ENCODE peak calls at places on chromosome 16, in eight cellular contexts. One of them, this sample, is unnamed.

GRCh38 chr16:85484337-85485295 is 128.5 kb upstream of the GSE1 start:
- ATAC-seq in RWPE2: no peak
- ATAC-seq in T-cell: no peak
- ATAC-seq in CD4-positive, alpha-beta T cell: no peak
- ATAC-seq in activated naive CD4-positive, alpha-beta T cell treated with anti-CD3 and anti-CD28 coated beads, Interleukin-2, amount 50 U/mL, for 72 hours: no peak
- ATAC-seq in gastroesophageal sphincter: no peak
- ATAC-seq in HCT116: no peak
- ATAC-seq in activated CD8-positive, alpha-beta memory T cell treated with anti-CD3 and anti-CD28 coated beads, Interleukin-2, amount 10 ng/mL, durations not matched to agents 7 days and 5 days: no peak
- ATAC-seq in this sample: no peak

GRCh38 chr16:9545500-9546437 is 454.3 kb downstream of the HAPSTR1 start:
- ATAC-seq in RWPE2: no peak
- ATAC-seq in T-cell: no peak
- ATAC-seq in CD4-positive, alpha-beta T cell: no peak
- ATAC-seq in activated naive CD4-positive, alpha-beta T cell treated with anti-CD3 and anti-CD28 coated beads, Interleukin-2, amount 50 U/mL, for 72 hours: no peak
- ATAC-seq in gastroesophageal sphincter: no peak
- ATAC-seq in HCT116: no peak
- ATAC-seq in activated CD8-positive, alpha-beta memory T cell treated with anti-CD3 and anti-CD28 coated beads, Interleukin-2, amount 10 ng/mL, durations not matched to agents 7 days and 5 days: no peak
- ATAC-seq in this sample: no peak

GRCh38 chr16:84524346-84524920 is 20.0 kb upstream of the MEAK7 start:
- ATAC-seq in RWPE2: no peak
- ATAC-seq in T-cell: no peak
- ATAC-seq in CD4-positive, alpha-beta T cell: no peak
- ATAC-seq in activated naive CD4-positive, alpha-beta T cell treated with anti-CD3 and anti-CD28 coated beads, Interleukin-2, amount 50 U/mL, for 72 hours: no peak
- ATAC-seq in gastroesophageal sphincter: no peak
- ATAC-seq in HCT116: no peak
- ATAC-seq in activated CD8-positive, alpha-beta memory T cell treated with anti-CD3 and anti-CD28 coated beads, Interleukin-2, amount 10 ng/mL, durations not matched to agents 7 days and 5 days: peak
- ATAC-seq in this sample: no peak

GRCh38 chr16:77213542-77214108 is 14.4 kb downstream of the SYCE1L start:
- ATAC-seq in RWPE2: peak
- ATAC-seq in T-cell: no peak
- ATAC-seq in CD4-positive, alpha-beta T cell: no peak
- ATAC-seq in activated naive CD4-positive, alpha-beta T cell treated with anti-CD3 and anti-CD28 coated beads, Interleukin-2, amount 50 U/mL, for 72 hours: no peak
- ATAC-seq in gastroesophageal sphincter: no peak
- ATAC-seq in HCT116: peak
- ATAC-seq in activated CD8-positive, alpha-beta memory T cell treated with anti-CD3 and anti-CD28 coated beads, Interleukin-2, amount 10 ng/mL, durations not matched to agents 7 days and 5 days: no peak
- ATAC-seq in this sample: no peak

GRCh38 chr16:85380002-85380395 is 233.1 kb upstream of the GSE1 start:
- ATAC-seq in RWPE2: no peak
- ATAC-seq in T-cell: no peak
- ATAC-seq in CD4-positive, alpha-beta T cell: no peak
- ATAC-seq in activated naive CD4-positive, alpha-beta T cell treated with anti-CD3 and anti-CD28 coated beads, Interleukin-2, amount 50 U/mL, for 72 hours: no peak
- ATAC-seq in gastroesophageal sphincter: no peak
- ATAC-seq in HCT116: no peak
- ATAC-seq in activated CD8-positive, alpha-beta memory T cell treated with anti-CD3 and anti-CD28 coated beads, Interleukin-2, amount 10 ng/mL, durations not matched to agents 7 days and 5 days: no peak
- ATAC-seq in this sample: no peak

GRCh38 chr16:29156511-29156910 is 171.7 kb downstream of the LAT start:
- ATAC-seq in RWPE2: no peak
- ATAC-seq in T-cell: no peak
- ATAC-seq in CD4-positive, alpha-beta T cell: no peak
- ATAC-seq in activated naive CD4-positive, alpha-beta T cell treated with anti-CD3 and anti-CD28 coated beads, Interleukin-2, amount 50 U/mL, for 72 hours: no peak
- ATAC-seq in gastroesophageal sphincter: no peak
- ATAC-seq in HCT116: no peak
- ATAC-seq in activated CD8-positive, alpha-beta memory T cell treated with anti-CD3 and anti-CD28 coated beads, Interleukin-2, amount 10 ng/mL, durations not matched to agents 7 days and 5 days: no peak
- ATAC-seq in this sample: no peak

GRCh38 chr16:27174007-27174406 is 29.3 kb upstream of the KDM8 start:
- ATAC-seq in RWPE2: no peak
- ATAC-seq in T-cell: peak
- ATAC-seq in CD4-positive, alpha-beta T cell: peak
- ATAC-seq in activated naive CD4-positive, alpha-beta T cell treated with anti-CD3 and anti-CD28 coated beads, Interleukin-2, amount 50 U/mL, for 72 hours: peak
- ATAC-seq in gastroesophageal sphincter: no peak
- ATAC-seq in HCT116: no peak
- ATAC-seq in activated CD8-positive, alpha-beta memory T cell treated with anti-CD3 and anti-CD28 coated beads, Interleukin-2, amount 10 ng/mL, durations not matched to agents 7 days and 5 days: peak
- ATAC-seq in this sample: peak

GRCh38 chr16:83143788-83144187 is 517.0 kb downstream of the CDH13 start:
- ATAC-seq in RWPE2: peak
- ATAC-seq in T-cell: no peak
- ATAC-seq in CD4-positive, alpha-beta T cell: no peak
- ATAC-seq in activated naive CD4-positive, alpha-beta T cell treated with anti-CD3 and anti-CD28 coated beads, Interleukin-2, amount 50 U/mL, for 72 hours: no peak
- ATAC-seq in gastroesophageal sphincter: no peak
- ATAC-seq in HCT116: no peak
- ATAC-seq in activated CD8-positive, alpha-beta memory T cell treated with anti-CD3 and anti-CD28 coated beads, Interleukin-2, amount 10 ng/mL, durations not matched to agents 7 days and 5 days: no peak
- ATAC-seq in this sample: no peak

GRCh38 chr16:47258874-47259461 is 115.2 kb upstream of the NETO2 start:
- ATAC-seq in RWPE2: peak
- ATAC-seq in T-cell: no peak
- ATAC-seq in CD4-positive, alpha-beta T cell: no peak
- ATAC-seq in activated naive CD4-positive, alpha-beta T cell treated with anti-CD3 and anti-CD28 coated beads, Interleukin-2, amount 50 U/mL, for 72 hours: no peak
- ATAC-seq in gastroesophageal sphincter: no peak
- ATAC-seq in HCT116: peak
- ATAC-seq in activated CD8-positive, alpha-beta memory T cell treated with anti-CD3 and anti-CD28 coated beads, Interleukin-2, amount 10 ng/mL, durations not matched to agents 7 days and 5 days: no peak
- ATAC-seq in this sample: no peak

GRCh38 chr16:48999034-48999433 is 282.6 kb downstream of the CBLN1 start:
- ATAC-seq in RWPE2: no peak
- ATAC-seq in T-cell: no peak
- ATAC-seq in CD4-positive, alpha-beta T cell: no peak
- ATAC-seq in activated naive CD4-positive, alpha-beta T cell treated with anti-CD3 and anti-CD28 coated beads, Interleukin-2, amount 50 U/mL, for 72 hours: no peak
- ATAC-seq in gastroesophageal sphincter: no peak
- ATAC-seq in HCT116: no peak
- ATAC-seq in activated CD8-positive, alpha-beta memory T cell treated with anti-CD3 and anti-CD28 coated beads, Interleukin-2, amount 10 ng/mL, durations not matched to agents 7 days and 5 days: no peak
- ATAC-seq in this sample: no peak

GRCh38 chr16:81333356-81333755 is 18.6 kb downstream of the GAN start:
- ATAC-seq in RWPE2: no peak
- ATAC-seq in T-cell: no peak
- ATAC-seq in CD4-positive, alpha-beta T cell: no peak
- ATAC-seq in activated naive CD4-positive, alpha-beta T cell treated with anti-CD3 and anti-CD28 coated beads, Interleukin-2, amount 50 U/mL, for 72 hours: no peak
- ATAC-seq in gastroesophageal sphincter: no peak
- ATAC-seq in HCT116: no peak
- ATAC-seq in activated CD8-positive, alpha-beta memory T cell treated with anti-CD3 and anti-CD28 coated beads, Interleukin-2, amount 10 ng/mL, durations not matched to agents 7 days and 5 days: no peak
- ATAC-seq in this sample: no peak

GRCh38 chr16:69564845-69565610 is 738 bp upstream of the NFAT5 start:
- ATAC-seq in RWPE2: no peak
- ATAC-seq in T-cell: no peak
- ATAC-seq in CD4-positive, alpha-beta T cell: no peak
- ATAC-seq in activated naive CD4-positive, alpha-beta T cell treated with anti-CD3 and anti-CD28 coated beads, Interleukin-2, amount 50 U/mL, for 72 hours: no peak
- ATAC-seq in gastroesophageal sphincter: no peak
- ATAC-seq in HCT116: no peak
- ATAC-seq in activated CD8-positive, alpha-beta memory T cell treated with anti-CD3 and anti-CD28 coated beads, Interleukin-2, amount 10 ng/mL, durations not matched to agents 7 days and 5 days: no peak
- ATAC-seq in this sample: no peak

GRCh38 chr16:24036614-24037013 is 200.8 kb downstream of the PRKCB start:
- ATAC-seq in RWPE2: peak
- ATAC-seq in T-cell: no peak
- ATAC-seq in CD4-positive, alpha-beta T cell: peak
- ATAC-seq in activated naive CD4-positive, alpha-beta T cell treated with anti-CD3 and anti-CD28 coated beads, Interleukin-2, amount 50 U/mL, for 72 hours: peak
- ATAC-seq in gastroesophageal sphincter: no peak
- ATAC-seq in HCT116: peak
- ATAC-seq in activated CD8-positive, alpha-beta memory T cell treated with anti-CD3 and anti-CD28 coated beads, Interleukin-2, amount 10 ng/mL, durations not matched to agents 7 days and 5 days: peak
- ATAC-seq in this sample: no peak

GRCh38 chr16:53948326-53948725 is 244.4 kb downstream of the FTO start:
- ATAC-seq in RWPE2: no peak
- ATAC-seq in T-cell: no peak
- ATAC-seq in CD4-positive, alpha-beta T cell: no peak
- ATAC-seq in activated naive CD4-positive, alpha-beta T cell treated with anti-CD3 and anti-CD28 coated beads, Interleukin-2, amount 50 U/mL, for 72 hours: no peak
- ATAC-seq in gastroesophageal sphincter: no peak
- ATAC-seq in HCT116: no peak
- ATAC-seq in activated CD8-positive, alpha-beta memory T cell treated with anti-CD3 and anti-CD28 coated beads, Interleukin-2, amount 10 ng/mL, durations not matched to agents 7 days and 5 days: no peak
- ATAC-seq in this sample: no peak

GRCh38 chr16:49959552-49960277 is 65.3 kb upstream of the CNEP1R1 start:
- ATAC-seq in RWPE2: no peak
- ATAC-seq in T-cell: no peak
- ATAC-seq in CD4-positive, alpha-beta T cell: no peak
- ATAC-seq in activated naive CD4-positive, alpha-beta T cell treated with anti-CD3 and anti-CD28 coated beads, Interleukin-2, amount 50 U/mL, for 72 hours: no peak
- ATAC-seq in gastroesophageal sphincter: no peak
- ATAC-seq in HCT116: no peak
- ATAC-seq in activated CD8-positive, alpha-beta memory T cell treated with anti-CD3 and anti-CD28 coated beads, Interleukin-2, amount 10 ng/mL, durations not matched to agents 7 days and 5 days: no peak
- ATAC-seq in this sample: no peak

GRCh38 chr16:24609417-24609739 is 70.0 kb downstream of the RBBP6 start:
- ATAC-seq in RWPE2: no peak
- ATAC-seq in T-cell: no peak
- ATAC-seq in CD4-positive, alpha-beta T cell: no peak
- ATAC-seq in activated naive CD4-positive, alpha-beta T cell treated with anti-CD3 and anti-CD28 coated beads, Interleukin-2, amount 50 U/mL, for 72 hours: no peak
- ATAC-seq in gastroesophageal sphincter: no peak
- ATAC-seq in HCT116: no peak
- ATAC-seq in activated CD8-positive, alpha-beta memory T cell treated with anti-CD3 and anti-CD28 coated beads, Interleukin-2, amount 10 ng/mL, durations not matched to agents 7 days and 5 days: no peak
- ATAC-seq in this sample: no peak

GRCh38 chr16:50542703-50543102 is 5.5 kb upstream of the NKD1 start:
- ATAC-seq in RWPE2: no peak
- ATAC-seq in T-cell: no peak
- ATAC-seq in CD4-positive, alpha-beta T cell: no peak
- ATAC-seq in activated naive CD4-positive, alpha-beta T cell treated with anti-CD3 and anti-CD28 coated beads, Interleukin-2, amount 50 U/mL, for 72 hours: no peak
- ATAC-seq in gastroesophageal sphincter: no peak
- ATAC-seq in HCT116: no peak
- ATAC-seq in activated CD8-positive, alpha-beta memory T cell treated with anti-CD3 and anti-CD28 coated beads, Interleukin-2, amount 10 ng/mL, durations not matched to agents 7 days and 5 days: no peak
- ATAC-seq in this sample: no peak

GRCh38 chr16:78310196-78310595 is 210.7 kb downstream of the WWOX start:
- ATAC-seq in RWPE2: no peak
- ATAC-seq in T-cell: no peak
- ATAC-seq in CD4-positive, alpha-beta T cell: no peak
- ATAC-seq in activated naive CD4-positive, alpha-beta T cell treated with anti-CD3 and anti-CD28 coated beads, Interleukin-2, amount 50 U/mL, for 72 hours: no peak
- ATAC-seq in gastroesophageal sphincter: no peak
- ATAC-seq in HCT116: no peak
- ATAC-seq in activated CD8-positive, alpha-beta memory T cell treated with anti-CD3 and anti-CD28 coated beads, Interleukin-2, amount 10 ng/mL, durations not matched to agents 7 days and 5 days: no peak
- ATAC-seq in this sample: no peak

GRCh38 chr16:4180511-4180910 is 61.4 kb downstream of the SRL start:
- ATAC-seq in RWPE2: no peak
- ATAC-seq in T-cell: no peak
- ATAC-seq in CD4-positive, alpha-beta T cell: no peak
- ATAC-seq in activated naive CD4-positive, alpha-beta T cell treated with anti-CD3 and anti-CD28 coated beads, Interleukin-2, amount 50 U/mL, for 72 hours: no peak
- ATAC-seq in gastroesophageal sphincter: no peak
- ATAC-seq in HCT116: no peak
- ATAC-seq in activated CD8-positive, alpha-beta memory T cell treated with anti-CD3 and anti-CD28 coated beads, Interleukin-2, amount 10 ng/mL, durations not matched to agents 7 days and 5 days: no peak
- ATAC-seq in this sample: no peak

GRCh38 chr16:62657116-62657515 is 620.9 kb upstream of the CDH8 start:
- ATAC-seq in RWPE2: no peak
- ATAC-seq in T-cell: no peak
- ATAC-seq in CD4-positive, alpha-beta T cell: no peak
- ATAC-seq in activated naive CD4-positive, alpha-beta T cell treated with anti-CD3 and anti-CD28 coated beads, Interleukin-2, amount 50 U/mL, for 72 hours: no peak
- ATAC-seq in gastroesophageal sphincter: no peak
- ATAC-seq in HCT116: no peak
- ATAC-seq in activated CD8-positive, alpha-beta memory T cell treated with anti-CD3 and anti-CD28 coated beads, Interleukin-2, amount 10 ng/mL, durations not matched to agents 7 days and 5 days: no peak
- ATAC-seq in this sample: no peak

GRCh38 chr16:12767897-12768296 is 35.8 kb downstream of the CPPED1 start:
- ATAC-seq in RWPE2: no peak
- ATAC-seq in T-cell: no peak
- ATAC-seq in CD4-positive, alpha-beta T cell: no peak
- ATAC-seq in activated naive CD4-positive, alpha-beta T cell treated with anti-CD3 and anti-CD28 coated beads, Interleukin-2, amount 50 U/mL, for 72 hours: peak
- ATAC-seq in gastroesophageal sphincter: no peak
- ATAC-seq in HCT116: no peak
- ATAC-seq in activated CD8-positive, alpha-beta memory T cell treated with anti-CD3 and anti-CD28 coated beads, Interleukin-2, amount 10 ng/mL, durations not matched to agents 7 days and 5 days: peak
- ATAC-seq in this sample: peak

GRCh38 chr16:66946974-66947301 is 11.6 kb downstream of the CES2 start:
- ATAC-seq in RWPE2: no peak
- ATAC-seq in T-cell: no peak
- ATAC-seq in CD4-positive, alpha-beta T cell: no peak
- ATAC-seq in activated naive CD4-positive, alpha-beta T cell treated with anti-CD3 and anti-CD28 coated beads, Interleukin-2, amount 50 U/mL, for 72 hours: peak
- ATAC-seq in gastroesophageal sphincter: no peak
- ATAC-seq in HCT116: no peak
- ATAC-seq in activated CD8-positive, alpha-beta memory T cell treated with anti-CD3 and anti-CD28 coated beads, Interleukin-2, amount 10 ng/mL, durations not matched to agents 7 days and 5 days: no peak
- ATAC-seq in this sample: no peak

GRCh38 chr16:3610698-3611144 is 685 bp downstream of the SLX4 start:
- ATAC-seq in RWPE2: no peak
- ATAC-seq in T-cell: no peak
- ATAC-seq in CD4-positive, alpha-beta T cell: no peak
- ATAC-seq in activated naive CD4-positive, alpha-beta T cell treated with anti-CD3 and anti-CD28 coated beads, Interleukin-2, amount 50 U/mL, for 72 hours: no peak
- ATAC-seq in gastroesophageal sphincter: no peak
- ATAC-seq in HCT116: no peak
- ATAC-seq in activated CD8-positive, alpha-beta memory T cell treated with anti-CD3 and anti-CD28 coated beads, Interleukin-2, amount 10 ng/mL, durations not matched to agents 7 days and 5 days: no peak
- ATAC-seq in this sample: no peak

GRCh38 chr16:48276102-48276501 is 28.8 kb upstream of the ABCC11 start:
- ATAC-seq in RWPE2: peak
- ATAC-seq in T-cell: no peak
- ATAC-seq in CD4-positive, alpha-beta T cell: no peak
- ATAC-seq in activated naive CD4-positive, alpha-beta T cell treated with anti-CD3 and anti-CD28 coated beads, Interleukin-2, amount 50 U/mL, for 72 hours: no peak
- ATAC-seq in gastroesophageal sphincter: peak
- ATAC-seq in HCT116: no peak
- ATAC-seq in activated CD8-positive, alpha-beta memory T cell treated with anti-CD3 and anti-CD28 coated beads, Interleukin-2, amount 10 ng/mL, durations not matched to agents 7 days and 5 days: no peak
- ATAC-seq in this sample: no peak

GRCh38 chr16:62805221-62805857 is 769.1 kb upstream of the CDH8 start:
- ATAC-seq in RWPE2: peak
- ATAC-seq in T-cell: no peak
- ATAC-seq in CD4-positive, alpha-beta T cell: no peak
- ATAC-seq in activated naive CD4-positive, alpha-beta T cell treated with anti-CD3 and anti-CD28 coated beads, Interleukin-2, amount 50 U/mL, for 72 hours: no peak
- ATAC-seq in gastroesophageal sphincter: no peak
- ATAC-seq in HCT116: no peak
- ATAC-seq in activated CD8-positive, alpha-beta memory T cell treated with anti-CD3 and anti-CD28 coated beads, Interleukin-2, amount 10 ng/mL, durations not matched to agents 7 days and 5 days: no peak
- ATAC-seq in this sample: no peak

GRCh38 chr16:23088018-23088417 is 61.2 kb downstream of the USP31 start:
- ATAC-seq in RWPE2: no peak
- ATAC-seq in T-cell: no peak
- ATAC-seq in CD4-positive, alpha-beta T cell: no peak
- ATAC-seq in activated naive CD4-positive, alpha-beta T cell treated with anti-CD3 and anti-CD28 coated beads, Interleukin-2, amount 50 U/mL, for 72 hours: no peak
- ATAC-seq in gastroesophageal sphincter: no peak
- ATAC-seq in HCT116: no peak
- ATAC-seq in activated CD8-positive, alpha-beta memory T cell treated with anti-CD3 and anti-CD28 coated beads, Interleukin-2, amount 10 ng/mL, durations not matched to agents 7 days and 5 days: no peak
- ATAC-seq in this sample: no peak

GRCh38 chr16:48526958-48527331 is 83.0 kb downstream of the N4BP1 start:
- ATAC-seq in RWPE2: peak
- ATAC-seq in T-cell: no peak
- ATAC-seq in CD4-positive, alpha-beta T cell: no peak
- ATAC-seq in activated naive CD4-positive, alpha-beta T cell treated with anti-CD3 and anti-CD28 coated beads, Interleukin-2, amount 50 U/mL, for 72 hours: peak
- ATAC-seq in gastroesophageal sphincter: no peak
- ATAC-seq in HCT116: no peak
- ATAC-seq in activated CD8-positive, alpha-beta memory T cell treated with anti-CD3 and anti-CD28 coated beads, Interleukin-2, amount 10 ng/mL, durations not matched to agents 7 days and 5 days: no peak
- ATAC-seq in this sample: no peak

GRCh38 chr16:88413631-88414030 is 30.9 kb downstream of the ZNF469 start:
- ATAC-seq in RWPE2: no peak
- ATAC-seq in T-cell: no peak
- ATAC-seq in CD4-positive, alpha-beta T cell: no peak
- ATAC-seq in activated naive CD4-positive, alpha-beta T cell treated with anti-CD3 and anti-CD28 coated beads, Interleukin-2, amount 50 U/mL, for 72 hours: no peak
- ATAC-seq in gastroesophageal sphincter: no peak
- ATAC-seq in HCT116: peak
- ATAC-seq in activated CD8-positive, alpha-beta memory T cell treated with anti-CD3 and anti-CD28 coated beads, Interleukin-2, amount 10 ng/mL, durations not matched to agents 7 days and 5 days: no peak
- ATAC-seq in this sample: no peak

GRCh38 chr16:1054660-1055556 is 17.6 kb upstream of the SSTR5 start:
- ATAC-seq in RWPE2: peak
- ATAC-seq in T-cell: peak
- ATAC-seq in CD4-positive, alpha-beta T cell: no peak
- ATAC-seq in activated naive CD4-positive, alpha-beta T cell treated with anti-CD3 and anti-CD28 coated beads, Interleukin-2, amount 50 U/mL, for 72 hours: peak
- ATAC-seq in gastroesophageal sphincter: peak
- ATAC-seq in HCT116: peak
- ATAC-seq in activated CD8-positive, alpha-beta memory T cell treated with anti-CD3 and anti-CD28 coated beads, Interleukin-2, amount 10 ng/mL, durations not matched to agents 7 days and 5 days: no peak
- ATAC-seq in this sample: peak

GRCh38 chr16:2071454-2072263 is 23.9 kb downstream of the TSC2 start:
- ATAC-seq in RWPE2: no peak
- ATAC-seq in T-cell: no peak
- ATAC-seq in CD4-positive, alpha-beta T cell: no peak
- ATAC-seq in activated naive CD4-positive, alpha-beta T cell treated with anti-CD3 and anti-CD28 coated beads, Interleukin-2, amount 50 U/mL, for 72 hours: peak
- ATAC-seq in gastroesophageal sphincter: peak
- ATAC-seq in HCT116: peak
- ATAC-seq in activated CD8-positive, alpha-beta memory T cell treated with anti-CD3 and anti-CD28 coated beads, Interleukin-2, amount 10 ng/mL, durations not matched to agents 7 days and 5 days: no peak
- ATAC-seq in this sample: no peak

GRCh38 chr16:5906351-5906750 is 808.8 kb upstream of the EEF2KMT start:
- ATAC-seq in RWPE2: no peak
- ATAC-seq in T-cell: no peak
- ATAC-seq in CD4-positive, alpha-beta T cell: no peak
- ATAC-seq in activated naive CD4-positive, alpha-beta T cell treated with anti-CD3 and anti-CD28 coated beads, Interleukin-2, amount 50 U/mL, for 72 hours: no peak
- ATAC-seq in gastroesophageal sphincter: no peak
- ATAC-seq in HCT116: no peak
- ATAC-seq in activated CD8-positive, alpha-beta memory T cell treated with anti-CD3 and anti-CD28 coated beads, Interleukin-2, amount 10 ng/mL, durations not matched to agents 7 days and 5 days: no peak
- ATAC-seq in this sample: no peak

GRCh38 chr16:84332975-84333684 is 35.2 kb upstream of the ATP2C2 start:
- ATAC-seq in RWPE2: no peak
- ATAC-seq in T-cell: no peak
- ATAC-seq in CD4-positive, alpha-beta T cell: no peak
- ATAC-seq in activated naive CD4-positive, alpha-beta T cell treated with anti-CD3 and anti-CD28 coated beads, Interleukin-2, amount 50 U/mL, for 72 hours: no peak
- ATAC-seq in gastroesophageal sphincter: no peak
- ATAC-seq in HCT116: peak
- ATAC-seq in activated CD8-positive, alpha-beta memory T cell treated with anti-CD3 and anti-CD28 coated beads, Interleukin-2, amount 10 ng/mL, durations not matched to agents 7 days and 5 days: no peak
- ATAC-seq in this sample: no peak

GRCh38 chr16:290015-290680 is 7.2 kb downstream of the PDIA2 start:
- ATAC-seq in RWPE2: no peak
- ATAC-seq in T-cell: no peak
- ATAC-seq in CD4-positive, alpha-beta T cell: no peak
- ATAC-seq in activated naive CD4-positive, alpha-beta T cell treated with anti-CD3 and anti-CD28 coated beads, Interleukin-2, amount 50 U/mL, for 72 hours: no peak
- ATAC-seq in gastroesophageal sphincter: no peak
- ATAC-seq in HCT116: no peak
- ATAC-seq in activated CD8-positive, alpha-beta memory T cell treated with anti-CD3 and anti-CD28 coated beads, Interleukin-2, amount 10 ng/mL, durations not matched to agents 7 days and 5 days: no peak
- ATAC-seq in this sample: no peak

GRCh38 chr16:89549007-89549700 is 11.3 kb upstream of the RPL13 start:
- ATAC-seq in RWPE2: no peak
- ATAC-seq in T-cell: peak
- ATAC-seq in CD4-positive, alpha-beta T cell: peak
- ATAC-seq in activated naive CD4-positive, alpha-beta T cell treated with anti-CD3 and anti-CD28 coated beads, Interleukin-2, amount 50 U/mL, for 72 hours: peak
- ATAC-seq in gastroesophageal sphincter: no peak
- ATAC-seq in HCT116: no peak
- ATAC-seq in activated CD8-positive, alpha-beta memory T cell treated with anti-CD3 and anti-CD28 coated beads, Interleukin-2, amount 10 ng/mL, durations not matched to agents 7 days and 5 days: peak
- ATAC-seq in this sample: peak

This sample was measured in activated T-helper 17 cell treated with anti-CD3 and anti-CD28 coated beads, Interleukin-2, amount 50 U/mL, for 72 hours.